ENCODE peak calls at places on chromosomes 5 and 9, in eight cellular contexts. U, I, C, N, B, T, P and L are unnamed samples.

GRCh38 chr5:5304361-5305035 is 118.0 kb upstream of the ICE1 start:
- DNase-seq in U (no peak), I (no peak), C (no peak), N (no peak), B (no peak), T (no peak), P (no peak), L (no peak)

GRCh38 chr5:78984020-78984610 is 995 bp downstream of the ARSB start:
- DNase-seq in U (peak; percentile 7), I (no peak), C (no peak), N (no peak), B (no peak), T (peak; percentile 48), P (no peak), L (no peak)

GRCh38 chr9:19409406-19410194 is 791 bp downstream of the ACER2 start:
- DNase-seq in U (peak; percentile 27), I (peak; percentile 83), C (no peak), N (no peak), B (peak; percentile 68), T (no peak), P (peak; percentile 73), L (peak; percentile 17)

GRCh38 chr9:88653926-88654325 is 118.9 kb downstream of the NXNL2 start:
- DNase-seq in U (no peak), I (no peak), C (no peak), N (no peak), B (no peak), T (no peak), P (no peak), L (no peak)

GRCh38 chr9:13933268-13933656 is 380.7 kb downstream of the NFIB start:
- DNase-seq in U (no peak), I (no peak), C (no peak), N (no peak), B (no peak), T (no peak), P (no peak), L (no peak)

GRCh38 chr5:112735702-112736101 is 2.0 kb upstream of the APC start:
- DNase-seq in U (peak; percentile 87), I (no peak), C (no peak), N (no peak), B (no peak), T (no peak), P (no peak), L (no peak)

GRCh38 chr9:135798303-135798585 is 96.3 kb downstream of the KCNT1 start:
- DNase-seq in U (no peak), I (no peak), C (peak; percentile 68), N (no peak), B (no peak), T (no peak), P (no peak), L (no peak)

GRCh38 chr9:99809586-99810357 is 11.9 kb upstream of the NR4A3 start:
- DNase-seq in U (peak; percentile 6), I (no peak), C (no peak), N (no peak), B (no peak), T (no peak), P (no peak), L (peak; percentile 3)

GRCh38 chr9:135370411-135371375 is 108.9 kb upstream of the PPP1R26 start:
- DNase-seq in U (no peak), I (no peak), C (peak; percentile 76), N (no peak), B (no peak), T (no peak), P (no peak), L (peak; percentile 16)

GRCh38 chr5:177132504-177133118 is 962 bp upstream of the NSD1 start:
- DNase-seq in U (no peak), I (no peak), C (peak; percentile 83), N (peak; percentile 36), B (no peak), T (no peak), P (no peak), L (no peak)

GRCh38 chr5:172830876-172831662 is 3.0 kb upstream of the ERGIC1 start:
- DNase-seq in U (peak; percentile 48), I (peak; percentile 64), C (no peak), N (no peak), B (no peak), T (no peak), P (no peak), L (peak; percentile 41)

GRCh38 chr9:134922066-134922931 is 4.6 kb upstream of the FCN1 start:
- DNase-seq in U (no peak), I (peak; percentile 68), C (peak; percentile 87), N (no peak), B (peak; percentile 76), T (no peak), P (no peak), L (no peak)

GRCh38 chr9:89359636-89360315 is 41.5 kb downstream of the SECISBP2 start:
- DNase-seq in U (no peak), I (peak; percentile 58), C (no peak), N (no peak), B (no peak), T (no peak), P (no peak), L (no peak)

GRCh38 chr9:133680250-133680975 is 44.2 kb downstream of the DBH start:
- DNase-seq in U (no peak), I (no peak), C (peak; percentile 62), N (no peak), B (no peak), T (no peak), P (no peak), L (no peak)

GRCh38 chr5:120388016-120388781 is 75.9 kb upstream of the PRR16 start:
- DNase-seq in U (peak; percentile 77), I (no peak), C (no peak), N (no peak), B (no peak), T (peak; percentile 72), P (no peak), L (no peak)

GRCh38 chr9:105401651-105402050 is 46.2 kb upstream of the FSD1L start:
- DNase-seq in U (no peak), I (no peak), C (no peak), N (no peak), B (no peak), T (no peak), P (no peak), L (no peak)

GRCh38 chr5:306011-306805 is 15.3 kb upstream of the AHRR start:
- DNase-seq in U (no peak), I (peak; percentile 60), C (no peak), N (no peak), B (peak; percentile 46), T (no peak), P (no peak), L (no peak)

GRCh38 chr5:40630166-40630565 is 49.5 kb upstream of the PTGER4 start:
- DNase-seq in U (no peak), I (no peak), C (no peak), N (no peak), B (no peak), T (no peak), P (no peak), L (no peak)

GRCh38 chr9:16626577-16627130 is 243.8 kb downstream of the BNC2 start:
- DNase-seq in U (peak; percentile 78), I (no peak), C (no peak), N (no peak), B (no peak), T (no peak), P (peak; percentile 11), L (peak; percentile 75)

GRCh38 chr5:158456756-158457155 is 597.8 kb upstream of the CLINT1 start:
- DNase-seq in U (peak; percentile 71), I (peak; percentile 77), C (no peak), N (no peak), B (no peak), T (no peak), P (no peak), L (peak; percentile 93)

GRCh38 chr5:71737931-71738539 is 19.0 kb downstream of the CARTPT start:
- DNase-seq in U (no peak), I (no peak), C (no peak), N (no peak), B (no peak), T (no peak), P (no peak), L (no peak)
- H3K36me3 ChIP-seq in U (no peaks in the 10 kb centered on the region), I (no peaks in the 10 kb centered on the region), C (peaks cover 3% of the 10 kb centered on the region), N (no peaks in the 10 kb centered on the region), B (no peaks in the 10 kb centered on the region), T (no peaks in the 10 kb centered on the region), P (no peaks in the 10 kb centered on the region), L (no peaks in the 10 kb centered on the region)

DNA sequence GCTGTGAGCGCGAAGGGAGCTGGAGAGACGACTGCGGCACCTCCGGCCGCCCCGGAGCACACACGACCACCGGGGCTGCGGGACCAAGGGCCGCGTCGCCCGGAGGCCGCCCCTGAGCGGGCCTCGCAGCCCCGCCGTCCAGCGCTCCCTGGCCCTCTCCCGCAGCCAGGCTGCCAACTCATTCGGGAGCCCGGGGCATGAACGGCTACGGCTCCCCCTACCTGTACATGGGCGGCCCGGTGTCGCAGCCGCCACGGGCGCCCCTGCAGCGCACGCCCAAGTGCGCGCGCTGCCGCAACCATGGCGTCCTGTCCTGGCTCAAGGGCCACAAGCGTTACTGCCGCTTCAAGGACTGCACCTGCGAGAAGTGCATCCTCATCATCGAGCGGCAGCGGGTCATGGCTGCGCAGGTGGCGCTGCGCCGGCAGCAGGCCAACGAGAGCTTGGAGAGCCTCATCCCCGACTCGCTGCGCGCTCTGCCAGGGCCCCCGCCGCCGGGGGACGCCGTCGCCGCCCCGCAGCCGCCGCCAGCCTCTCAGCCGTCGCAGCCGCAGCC is 428 bp downstream of the DMRT3 start:
- DNase-seq in U (peak; percentile 11), I (no peak), C (no peak), N (no peak), B (no peak), T (peak; percentile 33), P (no peak), L (no peak)
- H3K27me3 ChIP-seq in U (peaks cover 42% of the 10 kb centered on the region), I (no peaks in the 10 kb centered on the region), C (peaks cover 100% of the 10 kb centered on the region), N (peaks cover 68% of the 10 kb centered on the region), B (peaks cover 98% of the 10 kb centered on the region), T (peaks cover 9% of the 10 kb centered on the region), P (peaks cover 99% of the 10 kb centered on the region), L (no peaks in the 10 kb centered on the region)

GRCh38 chr9:128166169-128166568 is 6.1 kb downstream of the BBLN start:
- DNase-seq in U (no peak), I (no peak), C (no peak), N (no peak), B (no peak), T (no peak), P (no peak), L (no peak)

GRCh38 chr9:128167209-128167608 is 7.1 kb downstream of the BBLN start:
- DNase-seq in U (no peak), I (no peak), C (no peak), N (no peak), B (no peak), T (no peak), P (no peak), L (no peak)

GRCh38 chr9:128169925-128170324 is 9.9 kb downstream of the BBLN start:
- DNase-seq in U (no peak), I (no peak), C (no peak), N (no peak), B (no peak), T (no peak), P (no peak), L (no peak)

GRCh38 chr9:128169492-128169891 is 9.4 kb downstream of the BBLN start:
- DNase-seq in U (no peak), I (no peak), C (no peak), N (no peak), B (no peak), T (no peak), P (no peak), L (no peak)

GRCh38 chr9:128168731-128169308 is 8.8 kb downstream of the BBLN start:
- DNase-seq in U (no peak), I (no peak), C (no peak), N (no peak), B (no peak), T (no peak), P (no peak), L (no peak)
- H3K36me3 ChIP-seq in U (peaks cover 5% of the 10 kb centered on the region), I (peaks cover 3% of the 10 kb centered on the region), C (no peaks in the 10 kb centered on the region), N (peaks cover 37% of the 10 kb centered on the region), B (peaks cover 75% of the 10 kb centered on the region), T (no peaks in the 10 kb centered on the region), P (peaks cover 37% of the 10 kb centered on the region), L (peaks cover 49% of the 10 kb centered on the region)

GRCh38 chr5:37838152-37838932 is 1.5 kb downstream of the GDNF start:
- DNase-seq in U (peak; percentile 40), I (no peak), C (no peak), N (no peak), B (no peak), T (peak; percentile 20), P (no peak), L (no peak)
- H3K27me3 ChIP-seq in U (peaks cover 78% of the 10 kb centered on the region), I (no peaks in the 10 kb centered on the region), C (peaks cover 90% of the 10 kb centered on the region), N (peaks cover 34% of the 10 kb centered on the region), B (peaks cover 98% of the 10 kb centered on the region), T (no peaks in the 10 kb centered on the region), P (peaks cover 96% of the 10 kb centered on the region), L (peaks cover 16% of the 10 kb centered on the region)